ENCODE peak calls at places on chromosomes 4 and X, in nine cellular contexts. R is activated T-helper 1 cell treated with anti-CD3 and anti-CD28 coated beads, Interleukin-12 subunit alpha, Interleukin-12 subunit beta, Interleukin-2, Interleukin-4 antibody, amounts not matched to agents 30 ng/mL and 10 ng/mL and 1 ng/mL, durations not matched to agents 14 hours and 24 hours and 36 hours; L is COR-L47; J is SW480; C is activated CD4-positive, alpha-beta T cell treated with anti-CD3 and anti-CD28 coated beads, Interleukin-2, amount 10 ng/mL, durations not matched to agents 7 days and 5 days; I is activated gamma-delta T cell treated with Interleukin-2 at 50 U/mL for 16 hours; W is WTC11; Z is AG04449; D is astrocyte of the cerebellum. Y is an unnamed sample.

GRCh38 chr4:61556277-61556676 is 356.2 kb downstream of the ADGRL3 start:
- DNase-seq in C (no peak), J (peak), Z (no peak), R (no peak), L (no peak), D (no peak), I (no peak), W (no peak), Y (no peak)

GRCh38 chr4:142353149-142353738 is 492.9 kb downstream of the INPP4B start:
- DNase-seq in C (no peak), W (no peak), I (no peak), J (peak), R (no peak), L (peak), Z (peak), D (peak), Y (peak)

GRCh38 chrX:131778269-131779218 is 234.7 kb downstream of the OR13H1 start:
- DNase-seq in Z (no peak), L (no peak), W (no peak), I (peak), D (peak), J (no peak), C (no peak), R (no peak), Y (peak)

GRCh38 chr4:187125062-187125461 is 401.4 kb upstream of the FAT1 start:
- DNase-seq in I (no peak), C (no peak), W (no peak), L (no peak), Z (no peak), J (no peak), R (no peak), D (no peak), Y (no peak)

GRCh38 chr4:2079006-2079405 is 19.9 kb downstream of the NAT8L start:
- DNase-seq in C (no peak), Z (no peak), J (no peak), W (no peak), L (no peak), R (no peak), I (no peak), D (no peak), Y (no peak)

GRCh38 chr4:177339794-177340374 is 30.2 kb downstream of the NEIL3 start:
- DNase-seq in J (peak), I (no peak), Z (peak), D (peak), R (no peak), W (no peak), L (peak), C (peak), Y (peak)

GRCh38 chr4:15929555-15929954 is 9.0 kb downstream of the FGFBP1 start:
- DNase-seq in I (no peak), W (no peak), Z (no peak), C (no peak), J (no peak), R (no peak), D (no peak), L (no peak), Y (no peak)

GRCh38 chr4:186368291-186368690 is 102.3 kb downstream of the F11 start:
- DNase-seq in D (no peak), W (no peak), I (no peak), L (no peak), R (no peak), Z (no peak), C (no peak), J (no peak), Y (no peak)

GRCh38 chr4:24657768-24658617 is 73.6 kb upstream of the DHX15 start:
- DNase-seq in W (no peak), C (peak), D (peak), I (no peak), Z (no peak), R (peak), L (peak), J (peak), Y (no peak)

GRCh38 chr4:82388405-82388804 is 14.6 kb upstream of the HNRNPD start:
- DNase-seq in D (no peak), J (no peak), W (no peak), L (no peak), Z (no peak), I (no peak), R (no peak), C (no peak), Y (no peak)

GRCh38 chrX:127030011-127030738 is 210.6 kb downstream of the PRR32 start:
- DNase-seq in I (no peak), C (no peak), R (no peak), W (no peak), L (no peak), Z (no peak), D (no peak), J (no peak), Y (no peak)

Y was measured in AG09319.